ENCODE peak calls at places on chromosomes 7 and 10, in seven cellular contexts. C, G, I, J, K, L and M are unnamed samples.

GRCh38 chr10:123663522-123663921 is 2.6 kb upstream of the GPR26 start:
- DNase-seq in G (no peak), L (no peak), I (peak; percentile 63), K (no peak), J (no peak), C (no peak), M (no peak)

GRCh38 chr7:39428221-39428620 is 138.0 kb upstream of the YAE1 start:
- DNase-seq in L (peak; percentile 34), K (peak; percentile 84), G (no peak), I (no peak), J (no peak), C (no peak), M (no peak)

GRCh38 chr7:98357751-98358161 is 43.1 kb downstream of the BAIAP2L1 start:
- DNase-seq in C (no peak), K (peak; percentile 79), L (peak; percentile 86), G (no peak), J (no peak), I (no peak), M (no peak)

GRCh38 chr10:76113952-76114351 is 682.5 kb downstream of the LRMDA start:
- DNase-seq in J (no peak), G (no peak), L (no peak), I (no peak), C (no peak), K (no peak), M (no peak)

GRCh38 chr7:132547806-132548205 is 28.5 kb downstream of the PLXNA4 start:
- DNase-seq in I (no peak), L (no peak), G (no peak), K (no peak), C (no peak), J (no peak), M (no peak)

GRCh38 chr7:75943864-75944263 is 28.9 kb downstream of the POR start:
- DNase-seq in L (no peak), C (no peak), I (no peak), J (no peak), K (peak; percentile 77), G (no peak), M (no peak)

GRCh38 chr7:44983742-44984477 is 5.1 kb upstream of the MYO1G start:
- DNase-seq in K (no peak), I (no peak), L (no peak), J (no peak), G (no peak), C (no peak), M (no peak)

GRCh38 chr7:157979631-157980340 is 607.8 kb downstream of the PTPRN2 start:
- DNase-seq in G (no peak), L (peak; percentile 7), C (no peak), J (no peak), I (no peak), K (no peak), M (peak; percentile 18)

GRCh38 chr7:79548616-79549206 is 95.2 kb upstream of the MAGI2 start:
- DNase-seq in C (peak; percentile 6), L (no peak), J (no peak), G (no peak), I (peak; percentile 16), K (peak; percentile 19), M (no peak)

GRCh38 chr7:92076509-92076908 is 57.8 kb downstream of the CYP51A1 start:
- DNase-seq in C (no peak), L (no peak), J (no peak), I (no peak), G (no peak), K (no peak), M (no peak)

GRCh38 chr7:13179775-13180448 is 492.5 kb downstream of the ARL4A start:
- DNase-seq in J (no peak), I (no peak), C (no peak), L (no peak), G (no peak), K (no peak), M (no peak)

GRCh38 chr10:82814635-82815034 is 939.6 kb downstream of the NRG3 start:
- DNase-seq in L (no peak), I (no peak), C (no peak), G (no peak), J (no peak), K (peak; percentile 2), M (no peak)

GRCh38 chr7:7151285-7151684 is 31.1 kb upstream of the C1GALT1 start:
- DNase-seq in C (no peak), I (no peak), L (no peak), J (no peak), G (no peak), K (no peak), M (no peak)

GRCh38 chr7:1667566-1668485 is 2.3 kb upstream of the ELFN1 start:
- DNase-seq in K (no peak), J (no peak), G (no peak), L (no peak), C (no peak), I (peak; percentile 50), M (no peak)

GRCh38 chr10:47031251-47031952 is 120.2 kb downstream of the PTPN20 start:
- DNase-seq in K (peak; percentile 13), L (no peak), J (peak; percentile 32), G (no peak), C (no peak), I (peak; percentile 52), M (peak; percentile 34)

GRCh38 chr7:50733552-50733951 is 49.1 kb downstream of the GRB10 start:
- DNase-seq in G (no peak), C (no peak), J (no peak), L (no peak), K (peak; percentile 90), I (no peak), M (no peak)

GRCh38 chr7:132485600-132486594 is 90.4 kb downstream of the PLXNA4 start:
- DNase-seq in C (no peak), J (peak; percentile 60), L (peak; percentile 25), G (peak; percentile 76), I (peak; percentile 17), K (peak; percentile 2), M (peak; percentile 92)

GRCh38 chr7:110001254-110001938 is 1089.5 kb upstream of the LRRN3 start:
- DNase-seq in J (no peak), K (no peak), G (no peak), L (no peak), I (no peak), C (no peak), M (no peak)

GRCh38 chr7:19410096-19410495 is 264.9 kb upstream of the FERD3L start:
- DNase-seq in J (no peak), K (peak; percentile 60), G (no peak), L (no peak), C (no peak), I (no peak), M (no peak)

GRCh38 chr7:132545756-132546155 is 30.5 kb downstream of the PLXNA4 start:
- DNase-seq in G (no peak), J (no peak), K (no peak), L (no peak), I (no peak), C (no peak), M (no peak)

GRCh38 chr10:101545898-101546297 is 42.2 kb downstream of the POLL start:
- DNase-seq in G (no peak), I (no peak), L (no peak), C (no peak), J (no peak), K (no peak), M (no peak)

GRCh38 chr7:132004528-132004927 is 448.1 kb upstream of the PODXL start:
- DNase-seq in L (no peak), K (peak; percentile 14), J (no peak), G (no peak), I (peak; percentile 9), C (no peak), M (no peak)

GRCh38 chr7:155913719-155914118 is 101.5 kb upstream of the SHH start:
- DNase-seq in J (no peak), K (no peak), L (no peak), C (no peak), G (no peak), I (no peak), M (no peak)

GRCh38 chr7:51315393-51316261 is 982 bp downstream of the COBL start:
- DNase-seq in I (peak; percentile 85), J (no peak), C (no peak), L (no peak), K (peak; percentile 6), G (no peak), M (no peak)

GRCh38 chr10:22491931-22492615 is 146.8 kb downstream of the SPAG6 start:
- DNase-seq in I (no peak), L (no peak), C (peak; percentile 23), G (peak; percentile 15), K (no peak), J (peak; percentile 52), M (peak; percentile 91)

GRCh38 chr7:128057909-128058308 is 26.7 kb upstream of the LRRC4 start:
- DNase-seq in J (no peak), G (no peak), L (no peak), C (no peak), K (no peak), I (no peak), M (no peak)

GRCh38 chr10:50369931-50370330 is 118.6 kb upstream of the ASAH2 start:
- DNase-seq in L (no peak), J (no peak), I (no peak), C (no peak), G (no peak), K (peak; percentile 48), M (no peak)

GRCh38 chr10:87771871-87772500 is 46.0 kb downstream of the ATAD1 start:
- DNase-seq in I (peak; percentile 69), K (peak; percentile 51), G (no peak), J (no peak), C (peak; percentile 11), L (no peak), M (peak; percentile 28)

GRCh38 chr10:43076876-43077420 is at the start of gene RET:
- DNase-seq in C (peak; percentile 50), I (peak; percentile 75), K (peak; percentile 9), G (no peak), J (no peak), L (no peak), M (no peak)

GRCh38 chr7:2572101-2572842 is 13.5 kb downstream of the IQCE start:
- DNase-seq in G (no peak), K (peak; percentile 56), J (no peak), I (no peak), C (no peak), L (peak; percentile 77), M (no peak)

GRCh38 chr10:4586756-4587155 is 239.3 kb upstream of the AKR1E2 start:
- DNase-seq in J (no peak), I (no peak), G (no peak), C (no peak), L (no peak), K (no peak), M (no peak)

GRCh38 chr7:111364413-111364812 is 197.9 kb downstream of the IMMP2L start:
- DNase-seq in C (no peak), G (no peak), K (peak; percentile 59), J (no peak), L (no peak), I (no peak), M (no peak)

GRCh38 chr7:105611856-105612775 is 30.8 kb upstream of the EFCAB10 start:
- DNase-seq in I (no peak), G (no peak), L (no peak), K (peak; percentile 41), C (no peak), J (no peak), M (no peak)

GRCh38 chr7:2621948-2622640 is 9.7 kb upstream of the TTYH3 start:
- DNase-seq in J (no peak), G (no peak), L (peak; percentile 35), K (no peak), C (no peak), I (peak; percentile 79), M (no peak)